ENCODE peak calls at places on chromosomes 11 and 22, in four cellular contexts. One of them, this sample, is unnamed.

GRCh38 chr11:441418-442274 is at the start of gene ANO9:
- DNase-seq in upper lobe of left lung: peak; percentile 79
- DNase-seq in K562: peak; percentile 79
- DNase-seq in A549: no peak
- DNase-seq in this sample: peak; percentile 24

GRCh38 chr11:3037041-3037944 is 19.9 kb downstream of the CARS1 start:
- DNase-seq in upper lobe of left lung: peak; percentile 74
- DNase-seq in K562: peak; percentile 58
- DNase-seq in A549: peak; percentile 75
- DNase-seq in this sample: peak; percentile 75

GRCh38 chr11:114058871-114059277 is 637 bp upstream of the ZBTB16 start:
- DNase-seq in upper lobe of left lung: peak; percentile 48
- DNase-seq in K562: no peak
- DNase-seq in A549: no peak
- DNase-seq in this sample: peak; percentile 64

GRCh38 chr22:26585104-26585790 is 4.7 kb downstream of the TPST2 start:
- DNase-seq in upper lobe of left lung: peak; percentile 69
- DNase-seq in K562: no peak
- DNase-seq in A549: peak; percentile 22
- DNase-seq in this sample: peak; percentile 37

GRCh38 chr11:134530826-134531225 is 118.8 kb upstream of the B3GAT1 start:
- DNase-seq in upper lobe of left lung: peak; percentile 18
- DNase-seq in K562: no peak
- DNase-seq in A549: no peak
- DNase-seq in this sample: no peak

GRCh38 chr11:8707541-8708270 is 25.1 kb downstream of the RPL27A start:
- DNase-seq in upper lobe of left lung: no peak
- DNase-seq in K562: no peak
- DNase-seq in A549: no peak
- DNase-seq in this sample: peak; percentile 77

GRCh38 chr22:33051960-33052839 is 6.0 kb downstream of the SYN3 start:
- DNase-seq in upper lobe of left lung: no peak
- DNase-seq in K562: no peak
- DNase-seq in A549: no peak
- DNase-seq in this sample: no peak

GRCh38 chr22:21918466-21919185 is 34.0 kb downstream of the PPM1F start:
- DNase-seq in upper lobe of left lung: no peak
- DNase-seq in K562: no peak
- DNase-seq in A549: no peak
- DNase-seq in this sample: no peak

GRCh38 chr11:103749158-103749557 is 287.3 kb upstream of the DDI1 start:
- DNase-seq in upper lobe of left lung: no peak
- DNase-seq in K562: no peak
- DNase-seq in A549: no peak
- DNase-seq in this sample: no peak

GRCh38 chr11:44729718-44730117 is 3.0 kb downstream of the TSPAN18 start:
- DNase-seq in upper lobe of left lung: no peak
- DNase-seq in K562: no peak
- DNase-seq in A549: no peak
- DNase-seq in this sample: no peak

GRCh38 chr22:41939981-41940852 is 6.7 kb downstream of the CENPM start:
- DNase-seq in upper lobe of left lung: peak; percentile 60
- DNase-seq in K562: peak; percentile 33
- DNase-seq in A549: peak; percentile 67
- DNase-seq in this sample: no peak

GRCh38 chr11:79276900-79277299 is 163.9 kb downstream of the TENM4 start:
- DNase-seq in upper lobe of left lung: no peak
- DNase-seq in K562: no peak
- DNase-seq in A549: no peak
- DNase-seq in this sample: no peak

GRCh38 chr11:113477321-113477720 is 2.1 kb upstream of the DRD2 start:
- DNase-seq in upper lobe of left lung: no peak
- DNase-seq in K562: no peak
- DNase-seq in A549: no peak
- DNase-seq in this sample: no peak

GRCh38 chr11:66864172-66864901 is 7.5 kb downstream of the LRFN4 start:
- DNase-seq in upper lobe of left lung: no peak
- DNase-seq in K562: no peak
- DNase-seq in A549: no peak
- DNase-seq in this sample: no peak

GRCh38 chr22:21837184-21837979 is 30.1 kb downstream of the MAPK1 start:
- DNase-seq in upper lobe of left lung: no peak
- DNase-seq in K562: no peak
- DNase-seq in A549: peak; percentile 22
- DNase-seq in this sample: no peak

GRCh38 chr11:25038131-25038530 is 541.3 kb downstream of the LUZP2 start:
- DNase-seq in upper lobe of left lung: no peak
- DNase-seq in K562: no peak
- DNase-seq in A549: no peak
- DNase-seq in this sample: no peak

GRCh38 chr11:1403721-1404460 is 14.2 kb downstream of the BRSK2 start:
- DNase-seq in upper lobe of left lung: no peak
- DNase-seq in K562: no peak
- DNase-seq in A549: no peak
- DNase-seq in this sample: no peak

GRCh38 chr11:72758690-72759389 is 6.6 kb upstream of the ARAP1 start:
- DNase-seq in upper lobe of left lung: peak; percentile 62
- DNase-seq in K562: peak; percentile 72
- DNase-seq in A549: no peak
- DNase-seq in this sample: peak; percentile 75

GRCh38 chr22:46815896-46816721 is 53.7 kb downstream of the TBC1D22A start:
- DNase-seq in upper lobe of left lung: no peak
- DNase-seq in K562: peak; percentile 40
- DNase-seq in A549: no peak
- DNase-seq in this sample: no peak

GRCh38 chr11:17852246-17852645 is 117.7 kb downstream of the KCNC1 start:
- DNase-seq in upper lobe of left lung: no peak
- DNase-seq in K562: no peak
- DNase-seq in A549: no peak
- DNase-seq in this sample: no peak

GRCh38 chr22:25409240-25409639 is 155.2 kb upstream of the GRK3 start:
- DNase-seq in upper lobe of left lung: no peak
- DNase-seq in K562: no peak
- DNase-seq in A549: no peak
- DNase-seq in this sample: no peak

GRCh38 chr22:28441720-28442263 is 237.8 kb downstream of the TTC28 start:
- DNase-seq in upper lobe of left lung: no peak
- DNase-seq in K562: no peak
- DNase-seq in A549: no peak
- DNase-seq in this sample: peak; percentile 37

GRCh38 chr11:120547301-120547700 is 35.8 kb downstream of the GRIK4 start:
- DNase-seq in upper lobe of left lung: no peak
- DNase-seq in K562: no peak
- DNase-seq in A549: no peak
- DNase-seq in this sample: no peak

GRCh38 chr11:36657610-36658225 is 59.7 kb upstream of the RAG2 start:
- DNase-seq in upper lobe of left lung: no peak
- DNase-seq in K562: no peak
- DNase-seq in A549: no peak
- DNase-seq in this sample: no peak

GRCh38 chr11:2824851-2825250 is 60.7 kb downstream of the CDKN1C start:
- DNase-seq in upper lobe of left lung: no peak
- DNase-seq in K562: no peak
- DNase-seq in A549: no peak
- DNase-seq in this sample: peak; percentile 40

GRCh38 chr22:19117111-19117512 is 5.1 kb downstream of the DGCR2 start:
- DNase-seq in upper lobe of left lung: peak; percentile 53
- DNase-seq in K562: no peak
- DNase-seq in A549: no peak
- DNase-seq in this sample: no peak

GRCh38 chr11:90589735-90590134 is 366.9 kb upstream of the CHORDC1 start:
- DNase-seq in upper lobe of left lung: no peak
- DNase-seq in K562: no peak
- DNase-seq in A549: no peak
- DNase-seq in this sample: no peak

GRCh38 chr11:65487467-65488272 is 11.2 kb upstream of the MALAT1 start:
- DNase-seq in upper lobe of left lung: peak; percentile 100
- DNase-seq in K562: peak; percentile 72
- DNase-seq in A549: peak; percentile 100
- DNase-seq in this sample: peak; percentile 97

GRCh38 chr11:11189501-11189900 is 163.5 kb downstream of the CSNK2A3 start:
- DNase-seq in upper lobe of left lung: no peak
- DNase-seq in K562: no peak
- DNase-seq in A549: no peak
- DNase-seq in this sample: no peak

GRCh38 chr11:74646215-74646614 is 53.8 kb downstream of the POLD3 start:
- DNase-seq in upper lobe of left lung: no peak
- DNase-seq in K562: no peak
- DNase-seq in A549: no peak
- DNase-seq in this sample: no peak

GRCh38 chr22:41333806-41334205 is 32.5 kb downstream of the ZC3H7B start:
- DNase-seq in upper lobe of left lung: no peak
- DNase-seq in K562: no peak
- DNase-seq in A549: no peak
- DNase-seq in this sample: no peak

GRCh38 chr11:47914743-47915142 is 65.6 kb upstream of the PTPRJ start:
- DNase-seq in upper lobe of left lung: no peak
- DNase-seq in K562: no peak
- DNase-seq in A549: no peak
- DNase-seq in this sample: no peak

GRCh38 chr11:124779568-124779967 is 17.5 kb upstream of the ESAM start:
- DNase-seq in upper lobe of left lung: no peak
- DNase-seq in K562: no peak
- DNase-seq in A549: no peak
- DNase-seq in this sample: no peak

GRCh38 chr11:124778281-124778680 is 16.2 kb upstream of the ESAM start:
- DNase-seq in upper lobe of left lung: no peak
- DNase-seq in K562: no peak
- DNase-seq in A549: peak; percentile 21
- DNase-seq in this sample: no peak

GRCh38 chr11:124783002-124783401 is 17.2 kb downstream of the MSANTD2 start:
- DNase-seq in upper lobe of left lung: no peak
- DNase-seq in K562: no peak
- DNase-seq in A549: no peak
- DNase-seq in this sample: no peak

DNA sequence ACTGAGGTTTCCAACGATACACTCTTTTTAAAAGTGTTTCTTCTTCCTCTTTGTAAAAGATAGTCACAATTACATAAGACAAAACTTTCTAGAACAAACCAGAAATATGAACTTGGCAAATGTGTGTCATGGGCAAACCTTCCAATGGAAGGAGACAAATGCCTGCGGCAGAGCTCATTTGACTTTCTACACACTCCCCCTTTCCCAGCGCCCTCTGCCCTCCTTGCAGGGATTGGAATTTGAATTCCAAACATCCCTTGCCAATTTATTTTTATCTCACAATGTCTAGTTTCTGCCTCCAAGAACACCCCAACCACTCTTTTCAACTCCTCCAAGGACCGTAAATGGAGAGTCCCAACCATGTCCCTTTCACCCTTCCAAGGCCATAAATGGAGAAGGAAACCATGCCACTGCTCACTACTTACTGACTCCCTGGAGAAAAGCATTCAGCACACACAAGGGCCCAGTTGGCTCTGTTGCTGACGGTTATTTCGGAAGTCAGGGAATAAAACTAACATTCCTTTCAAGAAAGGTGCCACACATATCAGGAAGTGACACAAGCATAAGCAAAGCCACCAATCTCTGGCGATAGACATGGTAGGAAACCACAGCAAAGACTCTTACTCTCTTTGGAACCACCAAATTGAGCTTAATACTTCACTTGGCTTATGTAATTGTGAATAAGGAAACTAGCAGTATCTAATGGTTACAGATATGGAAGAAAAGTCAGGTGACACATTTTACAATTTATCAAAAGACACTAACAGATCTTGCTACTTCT is 15.0 kb upstream of the ESAM start:
- DNase-seq in upper lobe of left lung: no peak
- DNase-seq in K562: no peak
- DNase-seq in A549: no peak
- DNase-seq in this sample: no peak
- TF ChIP-seq EP300 in upper lobe of left lung: no peak
- TF ChIP-seq EP300 in K562: no peak
- TF ChIP-seq EP300 in A549: no peak
- TF ChIP-seq EP300 in this sample: no peak

GRCh38 chr11:133302056-133302455 is 230.2 kb downstream of the OPCML start:
- DNase-seq in upper lobe of left lung: no peak
- DNase-seq in K562: no peak
- DNase-seq in A549: no peak
- DNase-seq in this sample: no peak
- TF ChIP-seq POLR2A in upper lobe of left lung: no peak
- TF ChIP-seq POLR2A in K562: no peak
- TF ChIP-seq POLR2A in A549: no peak
- TF ChIP-seq POLR2A in this sample: no peak

DNA sequence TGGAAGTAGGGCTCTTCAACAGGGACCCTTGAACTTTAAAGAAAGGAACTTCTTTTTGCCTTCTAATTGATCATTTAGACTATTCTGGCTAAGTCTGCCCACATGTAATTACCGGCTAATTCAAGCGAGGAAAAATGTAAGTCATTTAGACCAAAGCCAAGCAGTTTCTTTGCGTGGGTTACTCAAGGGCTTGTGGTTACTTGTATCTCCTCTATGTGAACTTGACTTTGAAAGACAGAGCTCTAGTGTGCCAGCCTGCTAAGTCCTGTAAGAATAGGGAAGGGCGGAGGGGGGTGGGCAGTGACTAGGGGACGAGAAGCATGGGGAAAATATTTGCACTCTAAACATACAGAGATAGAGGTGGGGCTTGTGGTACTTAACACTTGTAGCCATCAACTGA is 145.2 kb upstream of the TEAD1 start:
- DNase-seq in upper lobe of left lung: no peak
- DNase-seq in K562: no peak
- DNase-seq in A549: no peak
- DNase-seq in this sample: no peak
- TF ChIP-seq EP300 in upper lobe of left lung: no peak
- TF ChIP-seq EP300 in K562: no peak
- TF ChIP-seq EP300 in A549: no peak
- TF ChIP-seq EP300 in this sample: no peak

GRCh38 chr11:111913031-111913861 is 712 bp downstream of the HSPB2 start:
- DNase-seq in upper lobe of left lung: no peak
- DNase-seq in K562: peak; percentile 37
- DNase-seq in A549: no peak
- DNase-seq in this sample: peak; percentile 48

GRCh38 chr11:111911563-111912401 is at the start of gene CRYAB:
- DNase-seq in upper lobe of left lung: peak; percentile 64
- DNase-seq in K562: peak; percentile 33
- DNase-seq in A549: peak; percentile 49
- DNase-seq in this sample: peak; percentile 87

GRCh38 chr11:111912535-111912934 is at the start of gene HSPB2:
- DNase-seq in upper lobe of left lung: no peak
- DNase-seq in K562: peak; percentile 69
- DNase-seq in A549: no peak
- DNase-seq in this sample: peak; percentile 55

GRCh38 chr11:111916768-111917167 is 1.9 kb upstream of the C11orf52 start:
- DNase-seq in upper lobe of left lung: no peak
- DNase-seq in K562: no peak
- DNase-seq in A549: no peak
- DNase-seq in this sample: no peak

DNA sequence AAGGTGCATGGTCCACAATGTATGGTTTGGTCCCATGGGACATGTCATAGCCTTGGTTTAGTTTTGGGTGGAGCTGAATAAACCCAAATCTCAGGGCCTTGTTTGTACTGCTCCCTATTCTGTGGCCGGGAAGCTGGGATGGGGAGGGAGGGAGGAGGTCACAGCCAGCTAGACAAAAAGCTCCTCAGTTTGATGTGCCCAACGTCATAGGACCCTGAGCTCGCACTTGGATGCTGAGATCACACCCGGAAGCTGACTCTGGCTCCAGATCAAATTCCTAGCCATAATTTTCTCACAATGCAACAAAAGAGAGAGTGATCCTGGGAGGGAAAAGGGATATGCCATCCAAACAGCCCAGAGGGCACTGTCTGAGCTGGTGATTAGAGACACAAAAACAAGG is 1.5 kb downstream of the HSPB2 start:
- DNase-seq in upper lobe of left lung: no peak
- DNase-seq in K562: no peak
- DNase-seq in A549: no peak
- DNase-seq in this sample: peak; percentile 57
- TF ChIP-seq POLR2A in upper lobe of left lung: no peak
- TF ChIP-seq POLR2A in K562: no peak
- TF ChIP-seq POLR2A in A549: no peak
- TF ChIP-seq POLR2A in this sample: no peak